ENCODE peak calls at places on chromosomes 11 and 22, in four cellular contexts. T is GM12878, X is HepG2, E is K562. G is an unnamed sample.

GRCh38 chr11:91932151-91932821 is 292.3 kb upstream of the FAT3 start:
- DNase-seq in X (no peak), T (no peak), E (no peak), G (no peak)

GRCh38 chr11:120465921-120466534 is 45.5 kb upstream of the GRIK4 start:
- DNase-seq in E (no peak), X (no peak), T (no peak), G (no peak)

GRCh38 chr11:46015941-46016340 is 93.5 kb downstream of the LARGE2 start:
- DNase-seq in T (no peak), X (no peak), E (no peak), G (no peak)

GRCh38 chr11:65421204-65422103 is 1.1 kb upstream of the NEAT1 start:
- DNase-seq in E (peak; percentile 69), T (no peak), X (peak; percentile 93), G (peak; percentile 49)

GRCh38 chr22:23271597-23271908 is 91.2 kb downstream of the BCR start:
- DNase-seq in E (peak; percentile 54), T (no peak), X (no peak), G (no peak)

GRCh38 chr22:28029201-28029948 is 110.3 kb upstream of the PITPNB start:
- DNase-seq in E (no peak), X (no peak), T (no peak), G (no peak)

GRCh38 chr22:31148953-31149627 is 8.8 kb upstream of the PLA2G3 start:
- DNase-seq in E (peak; percentile 76), X (peak; percentile 64), T (no peak), G (peak; percentile 94)

GRCh38 chr22:28112548-28113043 is 193.5 kb upstream of the PITPNB start:
- DNase-seq in X (peak; percentile 25), E (peak; percentile 30), T (no peak), G (peak; percentile 67)

GRCh38 chr11:81853791-81854190 is 879.9 kb downstream of the FAM181B start:
- DNase-seq in X (no peak), E (no peak), T (no peak), G (no peak)

GRCh38 chr11:22792497-22792896 is 37.1 kb downstream of the SVIP start:
- DNase-seq in X (peak; percentile 94), E (peak; percentile 56), T (no peak), G (no peak)
- TF ChIP-seq BHLHE40 in X (peak; percentile 77), E (peak; percentile 38), T (no peak), G (no peak)

GRCh38 chr22:37229012-37229804 is 14.9 kb downstream of the RAC2 start:
- DNase-seq in T (no peak), E (no peak), X (no peak), G (no peak)

GRCh38 chr22:37229805-37230672 is 14.0 kb downstream of the RAC2 start:
- DNase-seq in X (no peak), E (peak; percentile 82), T (peak; percentile 60), G (no peak)

GRCh38 chr22:37231406-37232139 is 12.5 kb downstream of the RAC2 start:
- DNase-seq in X (no peak), E (no peak), T (no peak), G (no peak)

GRCh38 chr22:37232140-37232998 is 11.7 kb downstream of the RAC2 start:
- DNase-seq in E (no peak), X (no peak), T (no peak), G (no peak)

DNA sequence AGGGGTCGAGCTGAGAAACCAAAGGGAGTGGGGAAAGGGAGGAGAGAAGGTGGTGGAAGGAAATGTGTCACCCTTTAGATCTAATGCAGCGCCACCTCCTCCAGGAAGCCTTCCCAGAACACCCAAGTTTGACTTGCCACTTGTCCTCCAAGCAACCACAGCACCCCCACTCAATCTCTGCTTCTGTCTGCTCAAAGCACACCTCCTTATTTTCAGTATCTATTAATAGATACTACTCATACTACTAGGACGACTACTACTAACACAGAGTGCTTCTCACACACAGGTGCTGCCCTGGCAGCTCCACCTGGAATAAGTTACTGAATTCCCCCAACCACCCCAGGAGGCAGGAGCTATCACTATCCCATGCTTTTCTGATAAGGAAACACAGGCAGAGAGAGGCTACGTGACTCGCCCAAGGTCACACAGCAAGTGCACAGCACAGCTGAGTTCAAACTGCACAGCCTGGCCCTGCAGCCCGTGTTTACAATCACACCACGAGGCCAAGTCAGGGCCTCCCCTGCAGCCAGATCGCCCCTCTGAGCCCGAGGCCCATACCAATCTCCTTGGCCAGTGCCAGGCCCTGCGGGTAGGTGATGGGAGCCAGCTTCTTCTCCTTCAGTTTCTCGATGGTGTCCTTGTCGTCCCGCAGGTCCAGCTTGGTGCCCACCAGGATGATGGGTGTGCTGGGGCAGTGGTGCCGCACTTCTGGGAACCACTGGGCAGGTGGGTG is 13.2 kb downstream of the RAC2 start:
- DNase-seq in T (peak; percentile 61), X (no peak), E (no peak), G (no peak)
- TF ChIP-seq SP1 in T (no peak), X (no peak), E (no peak), G (no peak)

DNA sequence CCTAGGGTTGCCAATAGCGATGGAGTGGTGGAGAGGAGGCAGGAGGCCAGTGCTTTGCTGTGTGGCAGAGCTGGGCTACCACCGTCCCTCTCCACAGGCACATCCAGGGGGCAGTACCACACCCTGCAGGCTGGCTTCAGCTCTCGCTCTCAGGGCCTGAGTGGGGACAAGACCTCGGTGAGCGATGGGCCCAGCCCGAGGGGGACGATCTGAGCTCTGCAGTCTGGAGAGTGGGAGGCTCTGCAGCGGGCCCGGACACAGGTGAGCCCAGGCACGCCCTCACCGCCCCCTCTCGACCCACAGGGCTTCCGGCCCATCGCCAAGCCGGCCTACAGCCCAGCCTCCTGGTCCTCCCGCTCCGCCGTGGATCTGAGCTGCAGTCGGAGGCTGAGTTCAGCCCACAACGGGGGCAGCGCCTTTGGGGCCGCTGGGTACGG is 2.5 kb downstream of the PKP3 start:
- DNase-seq in T (no peak), X (peak; percentile 60), E (no peak), G (peak; percentile 33)
- TF ChIP-seq BHLHE40 in T (no peak), X (no peak), E (no peak), G (no peak)

DNA sequence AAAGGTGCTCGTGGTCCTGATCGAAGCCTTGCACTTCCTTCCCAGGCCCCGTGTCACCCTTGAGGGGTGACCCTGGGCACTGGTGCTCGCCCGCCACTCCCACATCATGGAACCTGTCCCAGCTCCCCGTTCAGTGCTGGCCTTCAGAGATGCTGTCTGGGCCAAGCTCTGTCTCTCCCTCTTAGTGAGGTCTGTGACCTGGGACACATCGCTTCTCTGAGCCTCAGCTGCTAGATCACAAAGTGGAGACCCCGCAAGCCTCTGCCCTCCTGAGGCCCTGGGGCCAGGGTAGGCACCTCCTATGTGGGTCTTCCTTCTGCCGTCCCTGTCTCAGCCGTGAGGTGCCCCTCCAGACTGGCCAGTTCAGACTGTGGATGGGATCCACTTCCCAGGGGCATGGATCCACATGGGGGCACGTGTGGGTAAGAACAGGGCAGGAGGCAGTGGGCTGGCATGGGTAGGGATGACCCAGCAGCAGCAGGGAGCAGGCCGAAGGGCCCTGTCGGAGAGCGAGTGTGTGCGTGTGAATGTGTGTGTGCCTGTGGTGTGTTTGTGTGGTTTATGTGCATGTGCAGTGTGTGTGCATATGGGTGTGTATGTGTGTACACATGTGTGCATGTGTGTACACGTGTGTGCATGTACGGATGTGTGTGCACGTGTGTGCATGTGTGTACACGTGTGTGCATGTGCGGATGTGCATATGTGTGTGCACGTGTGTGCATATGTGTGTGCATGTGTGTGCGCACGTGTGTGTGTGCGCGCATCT is 1073.7 kb downstream of the BRD1 start:
- DNase-seq in T (no peak), E (no peak), X (no peak), G (no peak)
- TF ChIP-seq SP1 in T (no peak), E (no peak), X (no peak), G (no peak)

GRCh38 chr11:70643642-70644041 is 245.3 kb downstream of the CTTN start:
- DNase-seq in E (no peak), T (peak; percentile 43), X (no peak), G (no peak)

GRCh38 chr11:70641366-70641765 is 243.0 kb downstream of the CTTN start:
- DNase-seq in X (no peak), E (no peak), T (no peak), G (no peak)

GRCh38 chr11:70640408-70640807 is 242.1 kb downstream of the CTTN start:
- DNase-seq in T (no peak), E (no peak), X (no peak), G (no peak)

GRCh38 chr11:70644343-70645060 is 246.2 kb downstream of the CTTN start:
- DNase-seq in T (no peak), E (no peak), X (no peak), G (no peak)

GRCh38 chr11:70642301-70642700 is 244.0 kb downstream of the CTTN start:
- DNase-seq in T (no peak), X (no peak), E (no peak), G (no peak)
- TF ChIP-seq BHLHE40 in T (no peak), X (no peak), E (no peak), G (no peak)